ENCODE peak calls at places on chromosomes 4 and X, in eight cellular contexts. L is B cell, Z is AG10803, V is GM20000, B is chondrocyte, K is breast epithelium, H is neural crest cell, Y is Calu3. E is an unnamed sample.
A peak's percentile ranks its signal among the peaks of the same experiment; 100 is the strongest.

GRCh38 chr4:5366009-5366386 is 314.7 kb downstream of the STK32B start:
- DNase-seq in L (no peak), Z (no peak), V (no peak), B (no peak), K (no peak), H (no peak), Y (no peak), E (no peak)

GRCh38 chrX:103356023-103356798 is at the start of gene TCEAL9:
- DNase-seq in L (no peak), Z (peak; percentile 68), V (no peak), B (no peak), K (peak; percentile 54), H (peak; percentile 19), Y (peak; percentile 30), E (no peak)

GRCh38 chrX:703466-704210 is 73.0 kb downstream of the SHOX start:
- DNase-seq in L (no peak), Z (peak; percentile 60), V (no peak), B (no peak), K (no peak), H (no peak), Y (no peak), E (no peak)

GRCh38 chr4:82421796-82422560 is 8.3 kb downstream of the HNRNPDL start:
- DNase-seq in L (no peak), Z (no peak), V (no peak), B (no peak), K (no peak), H (no peak), Y (no peak), E (no peak)

GRCh38 chrX:11929476-11929875 is 171.4 kb downstream of the MSL3 start:
- DNase-seq in L (no peak), Z (no peak), V (no peak), B (no peak), K (no peak), H (no peak), Y (no peak), E (no peak)

GRCh38 chr4:96652821-96653220 is 812.9 kb downstream of the PDHA2 start:
- DNase-seq in L (no peak), Z (no peak), V (no peak), B (no peak), K (no peak), H (no peak), Y (no peak), E (no peak)

GRCh38 chrX:136577562-136577961 is 45.5 kb downstream of the VGLL1 start:
- DNase-seq in L (peak; percentile 40), Z (peak; percentile 32), V (peak; percentile 42), B (no peak), K (peak; percentile 45), H (peak; percentile 31), Y (peak; percentile 62), E (peak; percentile 12)

GRCh38 chr4:67929447-67929846 is 33.8 kb downstream of the TMPRSS11A start:
- DNase-seq in L (no peak), Z (peak; percentile 9), V (no peak), B (no peak), K (no peak), H (no peak), Y (no peak), E (no peak)

GRCh38 chr4:145565328-145565727 is 53.9 kb upstream of the MMAA start:
- DNase-seq in L (no peak), Z (peak; percentile 82), V (no peak), B (no peak), K (no peak), H (no peak), Y (no peak), E (no peak)

GRCh38 chr4:1072830-1073446 is 40.4 kb downstream of the RNF212 start:
- DNase-seq in L (peak; percentile 69), Z (peak; percentile 54), V (peak; percentile 74), B (no peak), K (no peak), H (peak; percentile 69), Y (peak; percentile 50), E (peak; percentile 73)

GRCh38 chr4:120693817-120694216 is 228.7 kb downstream of the PRDM5 start:
- DNase-seq in L (no peak), Z (no peak), V (no peak), B (no peak), K (no peak), H (no peak), Y (no peak), E (no peak)

GRCh38 chr4:89598602-89599001 is 238.4 kb downstream of the SNCA start:
- DNase-seq in L (no peak), Z (no peak), V (no peak), B (no peak), K (no peak), H (no peak), Y (no peak), E (no peak)

GRCh38 chr4:165330071-165330470 is 2.6 kb downstream of the MSMO1 start:
- DNase-seq in L (no peak), Z (no peak), V (no peak), B (no peak), K (no peak), H (no peak), Y (no peak), E (no peak)

GRCh38 chr4:147019061-147019460 is 73.4 kb upstream of the TTC29 start:
- DNase-seq in L (peak; percentile 45), Z (peak; percentile 58), V (peak; percentile 50), B (no peak), K (peak; percentile 57), H (peak; percentile 41), Y (peak; percentile 65), E (peak; percentile 18)

GRCh38 chr4:20015825-20016224 is 235.9 kb upstream of the SLIT2 start:
- DNase-seq in L (no peak), Z (no peak), V (no peak), B (no peak), K (no peak), H (no peak), Y (no peak), E (no peak)

GRCh38 chrX:46649421-46650260 is 76.1 kb downstream of the CHST7 start:
- DNase-seq in L (no peak), Z (peak; percentile 40), V (no peak), B (no peak), K (no peak), H (no peak), Y (no peak), E (no peak)

DNA sequence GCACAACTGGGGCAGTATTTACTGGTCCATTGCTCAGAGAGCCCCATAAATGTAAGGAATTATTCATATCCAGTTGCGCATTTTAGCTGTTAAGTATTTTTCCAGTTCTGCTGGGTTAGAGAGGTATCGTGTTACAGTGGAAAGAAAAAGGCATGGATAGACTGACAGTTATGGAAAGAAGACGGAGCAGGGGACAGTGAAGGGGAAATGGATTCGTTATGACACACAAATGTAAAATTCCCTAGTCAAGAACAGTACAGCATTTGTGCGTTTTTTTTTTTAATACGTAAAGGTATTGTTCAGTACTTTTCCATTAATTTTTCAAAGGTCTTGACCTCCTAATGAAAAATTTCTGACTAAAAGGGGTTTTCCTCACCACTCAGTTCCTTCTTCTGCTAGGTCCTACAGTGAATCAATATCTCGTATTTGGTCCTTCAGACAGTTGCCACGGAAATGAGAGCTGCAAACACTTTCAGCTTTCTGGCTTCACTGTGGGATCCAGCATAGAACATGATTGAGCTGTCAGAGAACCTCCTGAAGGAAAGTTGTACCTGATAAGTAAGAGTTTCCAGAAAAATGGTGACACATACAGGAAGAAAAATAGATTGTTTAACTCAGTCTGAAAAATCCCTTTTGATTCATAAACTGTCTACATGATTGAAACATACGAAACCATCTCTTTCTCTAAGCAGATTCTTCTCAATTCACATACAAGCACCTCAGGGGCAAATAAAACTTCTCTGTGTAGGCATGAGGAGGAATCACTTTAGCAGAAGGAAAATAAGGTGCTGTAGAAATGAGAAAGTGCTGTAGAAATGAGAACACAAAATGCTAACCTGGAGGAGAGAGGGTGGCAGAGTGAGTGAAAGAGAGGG is 21.8 kb upstream of the BBS12 start:
- DNase-seq in L (no peak), Z (no peak), V (no peak), B (no peak), K (no peak), H (no peak), Y (peak; percentile 25), E (no peak)
- TF ChIP-seq CTCF in L (no peak), Z (no peak), V (no peak), B (no peak), K (no peak), H (no peak), Y (no peak), E (no peak)

GRCh38 chr4:98546910-98547544 is 111.4 kb downstream of the TSPAN5 start:
- DNase-seq in L (no peak), Z (peak; percentile 83), V (no peak), B (no peak), K (no peak), H (no peak), Y (no peak), E (no peak)
- TF ChIP-seq CTCF in L (no peak), Z (peak; percentile 47), V (no peak), B (no peak), K (no peak), H (no peak), Y (no peak), E (no peak)

GRCh38 chr4:116150152-116150551 is 935.2 kb downstream of the TRAM1L1 start:
- DNase-seq in L (no peak), Z (no peak), V (no peak), B (no peak), K (no peak), H (no peak), Y (no peak), E (no peak)
- TF ChIP-seq CTCF in L (no peak), Z (no peak), V (no peak), B (peak; percentile 56), K (no peak), H (no peak), Y (no peak), E (no peak)

GRCh38 chr4:117968606-117969005 is 65.7 kb upstream of the NDST3 start:
- DNase-seq in L (no peak), Z (no peak), V (no peak), B (no peak), K (no peak), H (no peak), Y (no peak), E (no peak)
- TF ChIP-seq CTCF in L (no peak), Z (no peak), V (no peak), B (peak; percentile 30), K (no peak), H (no peak), Y (no peak), E (no peak)

DNA sequence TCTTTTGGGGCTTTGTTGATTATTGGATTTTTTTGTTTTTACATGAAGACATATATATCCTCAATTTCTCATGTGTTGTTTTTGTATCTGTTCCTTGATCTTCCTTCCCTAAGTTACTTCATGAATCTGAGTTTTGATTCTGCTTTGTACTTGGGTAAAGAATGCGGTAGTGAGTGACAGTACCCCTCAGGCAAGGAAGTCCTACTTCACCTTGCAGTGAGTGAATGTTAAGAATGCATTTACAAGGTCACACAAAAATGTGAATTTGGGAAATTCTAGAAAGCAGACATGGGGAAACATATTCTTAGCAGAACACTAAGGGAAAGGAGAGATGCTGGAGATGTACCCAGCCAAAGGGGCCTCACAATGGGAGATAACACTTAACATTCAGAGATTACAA is 373.1 kb upstream of the LCORL start:
- DNase-seq in L (no peak), Z (no peak), V (no peak), B (no peak), K (no peak), H (no peak), Y (no peak), E (no peak)
- TF ChIP-seq CTCF in L (no peak), Z (no peak), V (no peak), B (no peak), K (no peak), H (no peak), Y (no peak), E (no peak)

DNA sequence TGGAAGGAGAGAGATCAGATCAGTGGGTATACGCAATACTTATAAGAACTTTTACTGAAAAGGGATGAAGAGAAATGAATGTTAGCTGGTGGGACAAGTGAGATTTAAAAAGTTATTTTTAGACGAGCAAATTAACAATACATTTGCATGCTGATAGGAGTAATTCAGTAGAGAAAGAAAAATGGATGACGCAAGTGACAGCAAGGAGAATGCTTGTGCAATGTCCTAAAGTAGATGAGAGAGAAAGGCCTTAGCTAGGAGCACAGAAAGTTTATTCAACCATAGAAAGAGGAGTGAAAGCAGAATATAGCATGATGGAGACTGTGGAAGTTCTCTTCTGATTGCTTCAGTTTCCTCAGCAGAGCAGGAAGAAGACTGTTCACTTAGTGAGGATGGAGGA is 45.8 kb downstream of the OSTC start:
- DNase-seq in L (no peak), Z (no peak), V (no peak), B (no peak), K (no peak), H (no peak), Y (no peak), E (no peak)
- TF ChIP-seq CTCF in L (no peak), Z (no peak), V (no peak), B (no peak), K (no peak), H (no peak), Y (no peak), E (no peak)